ENCODE peak calls at places on chromosomes 6 and 20, in seven cellular contexts. C is HCT116, I is thoracic aorta, M is fibroblast of lung, R is H9, J is lung, X is tibial nerve. B is an unnamed sample.

GRCh38 chr6:109381007-109381746 is 1.1 kb downstream of the CD164 start:
- DNase-seq in I (no peak), C (no peak), J (no peak), R (no peak), X (no peak), M (peak; percentile 39), B (peak; percentile 12)

GRCh38 chr6:144321839-144322591 is 36.9 kb downstream of the UTRN start:
- DNase-seq in J (no peak), M (peak; percentile 43), X (no peak), C (no peak), R (no peak), I (no peak), B (no peak)

GRCh38 chr6:14673201-14673600 is 555.6 kb downstream of the CD83 start:
- DNase-seq in R (no peak), J (no peak), M (no peak), C (no peak), X (no peak), I (no peak), B (no peak)

GRCh38 chr6:57130784-57131183 is 40.8 kb downstream of the ZNF451 start:
- DNase-seq in M (peak; percentile 13), R (no peak), C (no peak), X (no peak), J (no peak), I (no peak), B (no peak)

GRCh38 chr6:148179786-148180185 is 162.9 kb upstream of the SASH1 start:
- DNase-seq in R (no peak), J (no peak), I (no peak), C (peak; percentile 10), M (peak; percentile 39), X (peak; percentile 18), B (peak; percentile 51)

GRCh38 chr20:35954907-35955251 is 577 bp upstream of the SCAND1 start:
- DNase-seq in X (no peak), R (no peak), I (no peak), J (no peak), C (no peak), M (peak; percentile 66), B (no peak)

GRCh38 chr20:60228255-60228654 is 270.0 kb downstream of the CDH26 start:
- DNase-seq in M (no peak), R (no peak), C (no peak), J (no peak), I (no peak), X (no peak), B (no peak)

GRCh38 chr6:235763-236360 is 56.4 kb upstream of the DUSP22 start:
- DNase-seq in M (peak; percentile 78), J (no peak), R (no peak), I (no peak), X (no peak), C (no peak), B (no peak)

GRCh38 chr20:24995741-24996448 is 3.3 kb upstream of the APMAP start:
- DNase-seq in X (no peak), J (no peak), M (no peak), I (no peak), C (no peak), R (peak; percentile 19), B (no peak)

GRCh38 chr20:20366896-20367680 is 816 bp upstream of the INSM1 start:
- DNase-seq in M (no peak), I (no peak), J (no peak), R (peak; percentile 75), C (no peak), X (no peak), B (no peak)

GRCh38 chr20:46928580-46929132 is 34.0 kb downstream of the EYA2 start:
- DNase-seq in C (no peak), X (peak; percentile 61), I (peak; percentile 17), M (peak; percentile 36), J (no peak), R (no peak), B (no peak)

GRCh38 chr20:38434310-38434741 is 802 bp downstream of the SNHG17 start:
- DNase-seq in C (no peak), R (no peak), M (peak; percentile 23), J (no peak), I (no peak), X (no peak), B (no peak)

GRCh38 chr6:163432300-163432699 is 17.8 kb downstream of the QKI start:
- DNase-seq in I (no peak), X (no peak), C (no peak), R (no peak), J (no peak), M (no peak), B (no peak)

GRCh38 chr20:54550776-54551396 is 75.5 kb downstream of the DOK5 start:
- DNase-seq in X (no peak), J (no peak), C (no peak), I (no peak), M (peak; percentile 27), R (no peak), B (no peak)

GRCh38 chr6:47905717-47906116 is 123.9 kb downstream of the OPN5 start:
- DNase-seq in M (no peak), R (no peak), I (no peak), X (no peak), C (no peak), J (no peak), B (no peak)

GRCh38 chr20:36745234-36745926 is 510 bp downstream of the NDRG3 start:
- DNase-seq in R (no peak), C (no peak), I (no peak), J (peak; percentile 33), M (no peak), X (no peak), B (no peak)

GRCh38 chr6:56259163-56259562 is 11.8 kb upstream of the COL21A1 start:
- DNase-seq in C (no peak), X (no peak), M (no peak), J (no peak), I (no peak), R (no peak), B (no peak)

GRCh38 chr6:4510906-4511625 is 265.1 kb upstream of the CDYL start:
- DNase-seq in X (no peak), I (no peak), C (no peak), J (no peak), R (no peak), M (no peak), B (no peak)

DNA sequence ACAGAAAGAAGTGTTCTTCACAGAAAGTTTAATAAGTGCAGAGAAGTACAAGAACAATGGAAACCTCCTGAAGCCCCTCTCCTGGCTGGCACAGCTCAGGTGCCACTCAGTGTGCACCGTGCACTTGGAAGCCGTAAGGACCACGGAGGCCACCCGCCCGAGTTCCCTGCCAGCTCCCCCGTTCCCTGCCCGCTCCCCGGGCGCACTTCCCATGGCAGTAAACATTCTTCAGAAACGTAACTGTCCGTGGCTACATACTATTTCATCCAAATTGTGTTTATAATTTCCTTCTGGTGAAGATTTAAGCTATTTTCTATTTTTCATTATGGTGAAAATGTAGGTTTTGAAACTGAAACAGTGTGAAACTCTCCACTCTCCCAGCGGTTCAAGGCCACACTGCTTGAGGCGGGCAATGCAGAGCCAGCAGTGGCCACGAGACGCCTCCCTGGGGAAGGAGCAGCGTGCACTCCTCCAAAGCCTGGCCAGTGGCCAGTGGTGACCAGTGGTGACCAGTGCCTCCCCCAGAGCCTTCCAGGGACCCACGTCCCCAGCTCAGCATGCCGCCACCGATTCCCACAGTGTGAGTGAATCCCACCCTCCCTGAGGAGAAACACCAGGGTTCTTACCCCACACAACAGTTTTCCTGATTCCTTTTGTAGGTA is 46.4 kb downstream of the TAF4 start:
- DNase-seq in I (no peak), X (no peak), J (no peak), M (no peak), C (no peak), R (no peak), B (no peak)
- H3K4me1 ChIP-seq in I (peaks cover 8% of the 10 kb centered on the region), X (peaks cover 52% of the 10 kb centered on the region), J (no peaks in the 10 kb centered on the region), M (peaks cover 2% of the 10 kb centered on the region), C (no peaks in the 10 kb centered on the region), R (no peaks in the 10 kb centered on the region), B (no peaks in the 10 kb centered on the region)

DNA sequence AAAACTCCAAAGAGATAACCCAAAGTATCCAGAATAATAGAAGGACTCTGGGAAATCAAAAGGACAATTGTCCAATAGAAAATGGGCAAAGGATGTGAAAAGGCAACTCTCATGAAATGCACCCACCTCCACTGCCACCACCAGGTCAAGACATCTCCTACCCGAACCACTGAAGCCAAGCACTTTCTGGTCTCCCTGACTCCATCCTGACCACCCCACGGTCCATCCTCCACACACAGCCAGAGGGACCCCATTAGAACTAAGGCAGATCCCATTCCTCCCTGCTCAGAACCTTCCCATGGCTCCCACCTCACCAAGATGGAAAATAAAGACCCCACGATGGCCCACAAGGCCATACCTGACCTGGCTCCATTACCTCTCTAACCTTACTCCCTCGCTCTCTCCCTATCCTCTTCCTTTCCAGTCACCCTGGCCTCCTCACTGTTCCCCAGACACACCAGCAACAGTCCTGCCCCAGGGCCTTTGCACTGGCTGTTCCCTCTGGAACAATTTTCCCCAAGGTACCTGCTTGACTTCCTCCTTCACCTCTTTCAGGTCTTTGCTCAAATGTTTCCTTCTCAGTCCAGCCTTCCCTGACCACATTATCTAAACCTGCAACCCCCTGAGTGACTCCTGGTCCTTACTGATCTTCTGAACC is 108.1 kb downstream of the PREX1 start:
- DNase-seq in J (no peak), R (no peak), M (no peak), X (no peak), I (no peak), C (no peak), B (no peak)
- H3K4me1 ChIP-seq in J (no peaks in the 10 kb centered on the region), R (no peaks in the 10 kb centered on the region), M (peaks cover 14% of the 10 kb centered on the region), X (peaks cover 61% of the 10 kb centered on the region), I (peaks cover 52% of the 10 kb centered on the region), C (no peaks in the 10 kb centered on the region), B (no peaks in the 10 kb centered on the region)

GRCh38 chr6:139146317-139146726 is 11.4 kb downstream of the HECA start:
- DNase-seq in R (no peak), M (no peak), I (no peak), C (no peak), J (no peak), X (no peak), B (no peak)
- H3K4me1 ChIP-seq in R (no peaks in the 10 kb centered on the region), M (peaks cover 6% of the 10 kb centered on the region), I (peaks cover 30% of the 10 kb centered on the region), C (no peaks in the 10 kb centered on the region), J (peaks cover 49% of the 10 kb centered on the region), X (peaks cover 59% of the 10 kb centered on the region), B (peaks cover 7% of the 10 kb centered on the region)

GRCh38 chr6:139145661-139146060 is 10.8 kb downstream of the HECA start:
- DNase-seq in J (no peak), C (no peak), X (no peak), R (no peak), I (no peak), M (no peak), B (no peak)

GRCh38 chr6:139144490-139145085 is 9.7 kb downstream of the HECA start:
- DNase-seq in I (no peak), J (no peak), X (no peak), M (no peak), R (no peak), C (no peak), B (no peak)

GRCh38 chr6:139149383-139149782 is 14.5 kb downstream of the HECA start:
- DNase-seq in C (no peak), X (no peak), I (no peak), M (peak; percentile 76), J (no peak), R (no peak), B (no peak)

GRCh38 chr6:139148557-139149220 is 13.8 kb downstream of the HECA start:
- DNase-seq in J (no peak), X (no peak), R (no peak), C (no peak), M (peak; percentile 69), I (no peak), B (no peak)

DNA sequence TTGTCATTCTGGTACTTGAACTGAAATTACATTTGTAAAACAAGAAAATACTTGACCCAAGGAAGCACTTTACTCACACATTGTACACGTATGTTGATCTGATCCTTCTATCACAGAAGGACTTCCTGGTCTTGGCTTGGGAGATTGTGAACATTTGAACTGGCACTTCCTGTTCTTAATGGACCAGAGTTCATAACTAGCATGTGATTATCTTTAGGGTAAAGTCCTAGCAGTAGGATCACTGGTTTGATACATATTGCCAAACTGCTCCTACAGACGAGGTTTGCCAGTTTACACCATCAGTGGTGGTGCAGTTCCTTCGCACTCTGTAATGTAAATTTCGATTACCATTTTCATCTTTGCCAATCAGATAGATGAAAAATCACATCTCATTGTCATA is 12.7 kb downstream of the HECA start:
- DNase-seq in X (no peak), R (no peak), C (no peak), J (no peak), I (no peak), M (no peak), B (no peak)
- H3K4me1 ChIP-seq in X (peaks cover 72% of the 10 kb centered on the region), R (no peaks in the 10 kb centered on the region), C (no peaks in the 10 kb centered on the region), J (peaks cover 56% of the 10 kb centered on the region), I (peaks cover 38% of the 10 kb centered on the region), M (peaks cover 6% of the 10 kb centered on the region), B (peaks cover 19% of the 10 kb centered on the region)